ENCODE peak calls at places on chromosomes 11 and 22, in four cellular contexts. Z is heart right ventricle, E is tibial nerve, U is A673. O is an unnamed sample.

GRCh38 chr22:38578505-38578904 is 8.5 kb upstream of the DMC1 start:
- DNase-seq in U (no peak), Z (no peak), E (no peak), O (no peak)

GRCh38 chr22:25853902-25854301 is 111.9 kb downstream of the MYO18B start:
- DNase-seq in U (peak; percentile 60), Z (no peak), E (no peak), O (peak; percentile 1)

GRCh38 chr11:46718155-46719019 is 626 bp upstream of the F2 start:
- DNase-seq in E (no peak), Z (no peak), U (no peak), O (peak; percentile 61)

GRCh38 chr11:66727282-66727882 is 1.6 kb downstream of the SPTBN2 start:
- DNase-seq in E (no peak), U (no peak), Z (no peak), O (peak; percentile 50)

GRCh38 chr11:390175-390574 is 3.8 kb upstream of the PKP3 start:
- DNase-seq in Z (no peak), E (no peak), U (no peak), O (peak; percentile 23)

GRCh38 chr11:135061166-135061565 is 649.1 kb upstream of the B3GAT1 start:
- DNase-seq in Z (no peak), E (no peak), U (no peak), O (no peak)

GRCh38 chr11:662689-663274 is 25.7 kb downstream of the DRD4 start:
- DNase-seq in Z (peak; percentile 47), E (peak; percentile 70), U (peak; percentile 41), O (peak; percentile 54)

GRCh38 chr22:19603767-19604166 is 79.6 kb upstream of the CLDN5 start:
- DNase-seq in U (no peak), Z (no peak), E (no peak), O (no peak)

GRCh38 chr11:110147965-110148709 is 54.9 kb downstream of the ZC3H12C start:
- DNase-seq in Z (no peak), U (no peak), E (no peak), O (peak; percentile 65)

GRCh38 chr11:123268118-123268517 is 73.1 kb upstream of the CLMP start:
- DNase-seq in E (no peak), Z (no peak), U (no peak), O (no peak)

DNA sequence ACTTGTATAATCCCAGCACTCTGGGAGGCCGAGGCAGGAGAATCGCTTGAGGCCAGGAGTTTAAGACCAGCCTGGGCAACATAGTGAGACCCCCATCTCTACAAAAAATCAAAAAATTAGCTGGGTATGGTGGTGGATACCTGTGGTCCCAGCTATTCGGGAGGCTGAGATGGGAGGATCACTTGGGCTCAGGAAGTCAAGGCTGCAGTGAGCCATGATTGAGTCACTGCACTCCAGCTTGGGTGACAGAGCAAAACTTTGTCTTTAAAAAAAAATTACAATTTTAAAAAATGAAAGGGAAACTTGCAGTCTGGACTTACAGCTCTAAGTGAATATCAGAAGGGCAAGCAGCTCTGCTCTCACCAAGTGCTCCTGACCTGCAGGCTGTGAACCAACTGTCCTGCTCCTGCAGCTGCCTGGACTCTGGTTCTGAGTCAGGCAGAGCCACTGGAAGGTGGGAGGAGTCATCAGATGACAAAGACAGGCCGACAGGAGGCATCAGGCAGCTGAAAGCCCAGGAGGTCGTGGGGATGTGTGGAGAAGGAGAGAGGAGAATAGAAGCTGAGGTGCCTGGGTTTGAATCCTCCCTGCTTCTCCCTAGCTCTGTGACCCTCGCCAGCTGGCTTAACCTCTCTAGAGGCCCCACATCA is 9.6 kb downstream of the SMTNL1 start:
- DNase-seq in Z (no peak), E (no peak), U (peak; percentile 40), O (peak; percentile 62)
- TF ChIP-seq CTCF in Z (no peak), E (no peak), U (peak; percentile 17), O (peak; percentile 39)

DNA sequence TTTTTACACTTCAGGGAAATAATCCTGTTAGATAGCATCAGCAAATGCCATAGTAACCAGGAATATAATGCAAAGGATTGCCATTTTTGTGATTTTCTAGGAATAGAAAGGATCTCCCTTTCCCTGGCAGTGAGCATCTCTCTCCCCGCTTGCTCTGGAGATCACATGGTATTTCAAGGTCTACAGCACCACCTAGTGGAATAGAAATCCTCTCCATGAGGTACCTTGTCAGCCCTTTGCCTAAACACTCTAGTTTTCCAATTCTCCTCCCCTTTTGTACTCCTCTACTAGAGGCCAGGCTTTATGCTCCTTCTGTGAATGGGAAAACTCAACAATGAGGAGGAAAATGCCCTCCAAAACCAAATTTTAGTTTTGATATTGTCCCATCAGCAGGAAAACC is 78.4 kb downstream of the XRRA1 start:
- DNase-seq in U (peak; percentile 68), E (no peak), Z (no peak), O (peak; percentile 70)
- H3K9me3 ChIP-seq in U (peaks cover 67% of the 10 kb centered on the region), E (peaks cover 100% of the 10 kb centered on the region), Z (peaks cover 99% of the 10 kb centered on the region), O (peaks cover 45% of the 10 kb centered on the region)

DNA sequence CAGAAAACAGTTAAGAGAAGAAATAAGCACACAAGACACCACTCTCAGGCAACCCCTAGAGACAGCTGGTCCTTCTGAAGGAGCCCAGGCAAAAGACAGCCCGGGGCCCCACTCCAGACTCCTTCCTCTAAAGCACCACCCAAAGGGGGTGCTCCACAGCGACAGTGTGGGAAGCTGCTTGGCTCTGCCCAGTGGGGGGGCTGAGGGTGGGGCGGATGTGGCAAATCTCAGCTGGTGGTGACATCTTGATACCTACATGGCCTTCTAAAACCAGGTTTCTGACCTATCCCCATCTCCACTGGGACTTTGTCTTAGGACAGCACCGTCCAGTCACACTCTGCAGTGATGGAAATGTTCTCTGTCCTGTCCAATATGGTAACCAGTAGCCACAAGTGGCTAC is 10.2 kb upstream of the APOA1 start:
- DNase-seq in Z (no peak), U (no peak), E (no peak), O (no peak)
- TF ChIP-seq CTCF in Z (no peak), U (no peak), E (no peak), O (no peak)

GRCh38 chr22:49331223-49331815 is 496.4 kb downstream of the BRD1 start:
- DNase-seq in U (no peak), Z (no peak), E (no peak), O (no peak)

GRCh38 chr22:49331878-49332277 is 495.8 kb downstream of the BRD1 start:
- DNase-seq in E (no peak), Z (no peak), U (no peak), O (no peak)

GRCh38 chr22:49329636-49330035 is 498.0 kb downstream of the BRD1 start:
- DNase-seq in Z (no peak), E (no peak), U (no peak), O (no peak)

GRCh38 chr22:49328630-49329405 is 498.9 kb downstream of the BRD1 start:
- DNase-seq in U (no peak), E (no peak), Z (no peak), O (no peak)

GRCh38 chr22:49330421-49331222 is 497.1 kb downstream of the BRD1 start:
- DNase-seq in E (no peak), Z (no peak), U (no peak), O (no peak)
- H3K9me3 ChIP-seq in E (peaks cover 38% of the 10 kb centered on the region), Z (peaks cover 26% of the 10 kb centered on the region), U (peaks cover 7% of the 10 kb centered on the region), O (no peaks in the 10 kb centered on the region)

GRCh38 chr22:50045211-50046018 is 12.7 kb downstream of the TTLL8 start:
- DNase-seq in Z (no peak), E (no peak), U (no peak), O (no peak)
- TF ChIP-seq CTCF in Z (no peak), E (no peak), U (no peak), O (no peak)

O was measured in PC-3.